ENCODE peak calls at places on chromosomes 4 and X, in eight cellular contexts. V is NCI-H187, Q is ELR, E is HEK293T, R is RWPE1, D is NCI-H1092, I is COR-L47, N is GOT3. F is an unnamed sample.

GRCh38 chr4:84582302-84582987 is 482 bp upstream of the CDS1 start:
- DNase-seq in V (peak), Q (peak), E (peak), R (peak), D (peak), I (peak), N (peak), F (peak)

GRCh38 chrX:103773445-103773844 is 3.2 kb upstream of the PLP1 start:
- DNase-seq in V (no peak), Q (no peak), E (no peak), R (no peak), D (no peak), I (no peak), N (no peak), F (no peak)

GRCh38 chr4:23966720-23967119 is 76.9 kb upstream of the PPARGC1A start:
- DNase-seq in V (no peak), Q (peak), E (peak), R (no peak), D (no peak), I (no peak), N (no peak), F (no peak)

GRCh38 chr4:4417886-4418285 is 31.0 kb downstream of the NSG1 start:
- DNase-seq in V (no peak), Q (no peak), E (no peak), R (no peak), D (no peak), I (no peak), N (no peak), F (no peak)

GRCh38 chrX:19204623-19205022 is 82.4 kb upstream of the ADGRG2 start:
- DNase-seq in V (no peak), Q (no peak), E (no peak), R (no peak), D (no peak), I (no peak), N (no peak), F (no peak)

GRCh38 chr4:7964890-7965662 is 25.4 kb upstream of the AFAP1 start:
- DNase-seq in V (no peak), Q (peak), E (no peak), R (peak), D (no peak), I (no peak), N (no peak), F (peak)

GRCh38 chr4:123622572-123622971 is 226.0 kb downstream of the SPRY1 start:
- DNase-seq in V (no peak), Q (no peak), E (no peak), R (no peak), D (no peak), I (no peak), N (no peak), F (no peak)

GRCh38 chrX:46204721-46205422 is 340.3 kb downstream of the ZNF674 start:
- DNase-seq in V (no peak), Q (no peak), E (no peak), R (peak), D (no peak), I (no peak), N (no peak), F (no peak)

GRCh38 chrX:102976793-102977495 is 39.9 kb downstream of the RAB40AL start:
- DNase-seq in V (no peak), Q (peak), E (no peak), R (peak), D (no peak), I (no peak), N (no peak), F (no peak)

GRCh38 chrX:123665197-123665596 is 67.7 kb downstream of the THOC2 start:
- DNase-seq in V (no peak), Q (peak), E (no peak), R (peak), D (no peak), I (no peak), N (no peak), F (no peak)

GRCh38 chrX:21255207-21255606 is 119.0 kb upstream of the CNKSR2 start:
- DNase-seq in V (no peak), Q (no peak), E (no peak), R (no peak), D (no peak), I (no peak), N (no peak), F (no peak)

GRCh38 chr4:16126714-16127113 is 42.9 kb upstream of the PROM1 start:
- DNase-seq in V (no peak), Q (no peak), E (no peak), R (no peak), D (no peak), I (no peak), N (no peak), F (no peak)

GRCh38 chrX:16444353-16444752 is 205.6 kb upstream of the S100G start:
- DNase-seq in V (no peak), Q (peak), E (no peak), R (no peak), D (peak), I (no peak), N (peak), F (no peak)

GRCh38 chr4:7342223-7342576 is 92.5 kb downstream of the PSAPL1 start:
- DNase-seq in V (no peak), Q (no peak), E (no peak), R (no peak), D (no peak), I (no peak), N (no peak), F (no peak)

GRCh38 chr4:78083035-78083434 is 25.9 kb downstream of the FRAS1 start:
- DNase-seq in V (no peak), Q (no peak), E (no peak), R (no peak), D (no peak), I (no peak), N (no peak), F (no peak)

GRCh38 chr4:53614616-53615015 is 23.3 kb upstream of the LNX1 start:
- DNase-seq in V (no peak), Q (peak), E (no peak), R (no peak), D (no peak), I (no peak), N (no peak), F (no peak)

GRCh38 chr4:163556169-163556568 is 61.7 kb downstream of the TMA16 start:
- DNase-seq in V (no peak), Q (peak), E (no peak), R (no peak), D (no peak), I (peak), N (no peak), F (no peak)

GRCh38 chr4:8084712-8085490 is 73.7 kb downstream of the ABLIM2 start:
- DNase-seq in V (no peak), Q (no peak), E (no peak), R (no peak), D (no peak), I (no peak), N (no peak), F (no peak)

GRCh38 chr4:185441479-185441878 is 15.7 kb upstream of the UFSP2 start:
- DNase-seq in V (no peak), Q (no peak), E (no peak), R (no peak), D (no peak), I (no peak), N (no peak), F (no peak)

GRCh38 chrX:77505227-77505626 is 58.0 kb downstream of the FGF16 start:
- DNase-seq in V (no peak), Q (peak), E (no peak), R (no peak), D (no peak), I (no peak), N (no peak), F (no peak)

GRCh38 chrX:17397074-17397473 is 22.1 kb downstream of the NHS start:
- DNase-seq in V (no peak), Q (peak), E (no peak), R (no peak), D (no peak), I (no peak), N (no peak), F (no peak)

GRCh38 chr4:25536577-25537325 is 118.9 kb upstream of the SLC34A2 start:
- DNase-seq in V (peak), Q (no peak), E (no peak), R (no peak), D (no peak), I (no peak), N (no peak), F (no peak)

GRCh38 chr4:186949847-186950246 is 226.2 kb upstream of the FAT1 start:
- DNase-seq in V (no peak), Q (no peak), E (no peak), R (no peak), D (no peak), I (no peak), N (no peak), F (no peak)

GRCh38 chr4:152640058-152640921 is 39.5 kb downstream of the TMEM154 start:
- DNase-seq in V (no peak), Q (peak), E (no peak), R (peak), D (no peak), I (peak), N (no peak), F (no peak)

GRCh38 chrX:67614414-67614813 is 70.6 kb downstream of the AR start:
- DNase-seq in V (no peak), Q (peak), E (no peak), R (no peak), D (no peak), I (no peak), N (no peak), F (no peak)

GRCh38 chr4:125198916-125199315 is 115.8 kb upstream of the FAT4 start:
- DNase-seq in V (no peak), Q (peak), E (no peak), R (peak), D (no peak), I (peak), N (no peak), F (no peak)

GRCh38 chrX:16771483-16772398 is 14.5 kb upstream of the TXLNG start:
- DNase-seq in V (no peak), Q (peak), E (peak), R (peak), D (no peak), I (no peak), N (no peak), F (no peak)

GRCh38 chr4:119080721-119081541 is 54.7 kb upstream of the MYOZ2 start:
- DNase-seq in V (no peak), Q (peak), E (no peak), R (no peak), D (no peak), I (no peak), N (no peak), F (no peak)

GRCh38 chr4:121784975-121785374 is 16.1 kb upstream of the EXOSC9 start:
- DNase-seq in V (no peak), Q (peak), E (no peak), R (peak), D (no peak), I (no peak), N (no peak), F (peak)

GRCh38 chrX:50988649-50989048 is 78.1 kb downstream of the BMP15 start:
- DNase-seq in V (no peak), Q (peak), E (peak), R (peak), D (no peak), I (no peak), N (no peak), F (no peak)